ENCODE peak calls at places on chromosomes 4 and X, in seven cellular contexts. A is A549, M is K562, H is H1, B is GM12878, S is HepG2, G is SK-N-SH. N is an unnamed sample.

GRCh38 chr4:2944091-2944482 is 19.1 kb downstream of the NOP14 start:
- DNase-seq in A (no peak), M (no peak), H (no peak), B (no peak), S (no peak), G (no peak), N (no peak)

GRCh38 chrX:37976153-37976552 is 30.2 kb upstream of the SYTL5 start:
- DNase-seq in A (no peak), M (no peak), H (no peak), B (no peak), S (no peak), G (no peak), N (peak; percentile 5)

GRCh38 chr4:121147923-121148443 is 16.1 kb downstream of the TNIP3 start:
- DNase-seq in A (no peak), M (no peak), H (no peak), B (no peak), S (no peak), G (no peak), N (peak; percentile 41)

GRCh38 chrX:150293311-150294013 is 69.7 kb upstream of the MAMLD1 start:
- DNase-seq in A (no peak), M (no peak), H (no peak), B (no peak), S (no peak), G (no peak), N (no peak)

GRCh38 chr4:145099653-145100052 is 1.5 kb downstream of the ABCE1 start:
- DNase-seq in A (no peak), M (no peak), H (no peak), B (no peak), S (peak; percentile 19), G (no peak), N (peak; percentile 5)

GRCh38 chrX:56792270-56793111 is 63.4 kb downstream of the NBDY start:
- DNase-seq in A (no peak), M (no peak), H (no peak), B (no peak), S (no peak), G (no peak), N (no peak)

GRCh38 chr4:101037249-101037648 is 310.1 kb downstream of the PPP3CA start:
- DNase-seq in A (no peak), M (no peak), H (no peak), B (no peak), S (peak; percentile 7), G (no peak), N (no peak)

GRCh38 chr4:99013402-99013843 is 17.9 kb downstream of the METAP1 start:
- DNase-seq in A (no peak), M (no peak), H (no peak), B (no peak), S (peak; percentile 57), G (no peak), N (peak; percentile 4)

GRCh38 chr4:153467154-153467896 is 1.2 kb downstream of the TMEM131L start:
- DNase-seq in A (peak; percentile 22), M (peak; percentile 66), H (peak; percentile 79), B (peak; percentile 88), S (peak; percentile 52), G (peak; percentile 54), N (no peak)

GRCh38 chr4:7815562-7815961 is 124.1 kb downstream of the AFAP1 start:
- DNase-seq in A (no peak), M (no peak), H (no peak), B (no peak), S (no peak), G (no peak), N (peak; percentile 87)

GRCh38 chr4:151673913-151674520 is 86.8 kb downstream of the GATB start:
- DNase-seq in A (no peak), M (no peak), H (no peak), B (no peak), S (no peak), G (peak; percentile 42), N (no peak)

GRCh38 chr4:48913346-48913745 is 6.8 kb upstream of the OCIAD2 start:
- DNase-seq in A (no peak), M (no peak), H (no peak), B (no peak), S (no peak), G (no peak), N (peak; percentile 92)

GRCh38 chr4:183257808-183258207 is 62.3 kb downstream of the CLDN22 start:
- DNase-seq in A (no peak), M (no peak), H (no peak), B (no peak), S (no peak), G (no peak), N (no peak)

GRCh38 chr4:111697176-111697962 is 447.9 kb upstream of the FAM241A start:
- DNase-seq in A (no peak), M (no peak), H (no peak), B (no peak), S (no peak), G (no peak), N (no peak)

GRCh38 chr4:111695677-111696076 is 449.6 kb upstream of the FAM241A start:
- DNase-seq in A (no peak), M (no peak), H (no peak), B (no peak), S (no peak), G (no peak), N (no peak)

GRCh38 chr4:111696505-111696904 is 448.7 kb upstream of the FAM241A start:
- DNase-seq in A (no peak), M (no peak), H (no peak), B (no peak), S (no peak), G (no peak), N (no peak)

GRCh38 chr4:111698361-111698760 is 446.9 kb upstream of the FAM241A start:
- DNase-seq in A (no peak), M (no peak), H (no peak), B (no peak), S (no peak), G (no peak), N (no peak)

DNA sequence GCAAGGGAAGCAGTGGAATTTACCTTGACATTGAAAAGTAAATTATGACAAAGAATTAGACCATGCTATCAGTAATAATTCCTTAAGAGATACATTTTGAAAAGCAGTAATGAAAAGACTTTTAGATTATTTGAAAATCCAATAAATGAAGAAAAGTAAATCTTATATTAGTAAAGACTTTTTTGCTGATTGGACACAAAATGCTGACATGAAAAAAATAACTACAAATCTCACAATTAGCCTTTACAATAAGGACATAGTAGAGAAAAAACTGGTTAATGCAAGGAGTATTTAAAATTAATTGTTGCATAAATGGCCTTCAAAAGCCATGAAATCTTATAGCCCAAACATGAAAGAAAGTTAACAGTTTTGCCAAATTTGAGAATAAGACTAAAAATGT is 446.1 kb upstream of the FAM241A start:
- DNase-seq in A (no peak), M (no peak), H (no peak), B (no peak), S (no peak), G (no peak), N (no peak)
- TF ChIP-seq RFX5 in A (no peak), M (no peak), H (no peak), B (no peak), S (no peak), G (no peak), N (no peak)

DNA sequence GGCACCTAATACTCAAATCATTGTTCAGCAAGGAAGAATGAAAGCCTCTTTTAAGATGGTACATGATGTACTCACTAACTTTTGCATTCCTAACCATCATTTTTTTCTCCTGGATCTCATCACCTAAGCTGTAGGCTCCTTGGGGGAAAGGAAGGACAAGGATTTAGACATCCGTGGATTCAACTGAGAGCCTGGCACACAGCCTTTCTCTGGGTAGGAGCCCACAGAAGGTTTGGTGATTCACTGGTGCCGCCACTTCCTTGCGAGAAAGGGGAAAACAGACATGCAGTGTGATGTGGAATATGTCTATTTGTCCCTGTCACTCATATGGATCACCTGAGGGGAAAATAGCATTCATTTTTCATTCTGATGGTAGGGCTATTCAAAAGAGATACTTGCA is 147.3 kb downstream of the PCDH7 start:
- DNase-seq in A (no peak), M (no peak), H (no peak), B (no peak), S (no peak), G (no peak), N (no peak)
- TF ChIP-seq RFX5 in A (no peak), M (no peak), H (no peak), B (no peak), S (no peak), G (no peak), N (no peak)

GRCh38 chr4:108008721-108009120 is 19.0 kb downstream of the HADH start:
- DNase-seq in A (no peak), M (no peak), H (no peak), B (no peak), S (no peak), G (no peak), N (peak; percentile 81)

GRCh38 chr4:108013955-108014354 is 24.3 kb downstream of the HADH start:
- DNase-seq in A (no peak), M (no peak), H (no peak), B (no peak), S (no peak), G (no peak), N (no peak)

GRCh38 chr4:108007984-108008383 is 18.3 kb downstream of the HADH start:
- DNase-seq in A (no peak), M (no peak), H (no peak), B (no peak), S (no peak), G (no peak), N (no peak)

GRCh38 chr4:108013332-108013731 is 23.6 kb downstream of the HADH start:
- DNase-seq in A (no peak), M (no peak), H (no peak), B (no peak), S (no peak), G (no peak), N (no peak)

GRCh38 chr4:108010167-108010566 is 20.5 kb downstream of the HADH start:
- DNase-seq in A (no peak), M (no peak), H (no peak), B (no peak), S (no peak), G (no peak), N (peak; percentile 89)
- TF ChIP-seq RFX5 in A (no peak), M (no peak), H (no peak), B (no peak), S (no peak), G (no peak), N (no peak)

GRCh38 chr4:37664696-37665095 is 21.5 kb downstream of the RELL1 start:
- DNase-seq in A (no peak), M (no peak), H (no peak), B (no peak), S (no peak), G (no peak), N (no peak)
- TF ChIP-seq RFX5 in A (no peak), M (no peak), H (no peak), B (no peak), S (no peak), G (no peak), N (no peak)

N was measured in IMR-90.